ENCODE peak calls at places on chromosomes 12 and 14, in ten cellular contexts. Z, Y, X, K, S, A, E, V, T and F are unnamed samples.

GRCh38 chr12:10559241-10559640 is 53.6 kb downstream of the EIF2S3B start:
- DNase-seq in E (no peak), Z (no peak), T (no peak), K (no peak), Y (no peak), S (peak), X (no peak), A (no peak), V (no peak), F (no peak)

GRCh38 chr12:98355322-98355721 is 160.1 kb upstream of the TMPO start:
- DNase-seq in Y (no peak), T (no peak), E (peak), X (no peak), A (no peak), K (peak), V (no peak), S (no peak), Z (no peak), F (no peak)

GRCh38 chr12:74111688-74112360 is 425.8 kb upstream of the ATXN7L3B start:
- DNase-seq in Y (no peak), S (no peak), K (peak), A (no peak), E (no peak), Z (no peak), V (no peak), T (peak), X (no peak), F (no peak)

GRCh38 chr12:53624453-53624852 is 1.7 kb downstream of the ATF7 start:
- DNase-seq in A (no peak), K (peak), T (no peak), Z (no peak), S (no peak), V (no peak), Y (no peak), X (no peak), E (peak), F (no peak)

GRCh38 chr12:84627582-84627981 is 285.0 kb downstream of the SLC6A15 start:
- DNase-seq in K (no peak), T (no peak), S (no peak), A (no peak), Z (no peak), X (no peak), Y (no peak), V (no peak), E (no peak), F (no peak)

GRCh38 chr12:41142376-41142775 is 45.7 kb upstream of the PDZRN4 start:
- DNase-seq in V (no peak), X (no peak), Z (no peak), E (no peak), Y (no peak), S (no peak), K (no peak), A (no peak), T (no peak), F (no peak)

GRCh38 chr12:27821259-27821973 is 41.4 kb upstream of the MANSC4 start:
- DNase-seq in Y (peak), X (peak), T (no peak), V (no peak), K (peak), E (peak), A (peak), Z (no peak), S (peak), F (peak)

GRCh38 chr12:3896851-3897351 is 23.7 kb upstream of the PARP11 start:
- DNase-seq in E (no peak), V (no peak), A (no peak), Z (no peak), K (peak), S (no peak), T (no peak), Y (no peak), X (no peak), F (no peak)

GRCh38 chr12:127161466-127161865 is 1105.5 kb upstream of the TMEM132C start:
- DNase-seq in A (no peak), V (no peak), Y (no peak), E (no peak), Z (no peak), T (no peak), S (no peak), K (no peak), X (no peak), F (no peak)

GRCh38 chr14:94113490-94113889 is 3.0 kb downstream of the IFI27 start:
- DNase-seq in X (no peak), E (no peak), Z (no peak), S (no peak), K (peak), Y (peak), T (no peak), A (no peak), V (no peak), F (no peak)

GRCh38 chr14:62445570-62445969 is 599.7 kb downstream of the KCNH5 start:
- DNase-seq in E (no peak), V (no peak), Z (no peak), K (no peak), Y (no peak), X (no peak), A (no peak), S (no peak), T (no peak), F (no peak)

GRCh38 chr12:66726531-66726930 is 47.7 kb upstream of the GRIP1 start:
- DNase-seq in E (no peak), K (no peak), Y (no peak), A (peak), S (no peak), T (no peak), X (no peak), Z (no peak), V (no peak), F (no peak)

GRCh38 chr12:89479982-89480381 is 44.6 kb downstream of the GALNT4 start:
- DNase-seq in Z (no peak), X (no peak), Y (no peak), T (no peak), E (no peak), A (no peak), S (no peak), V (no peak), K (no peak), F (no peak)

GRCh38 chr12:6069452-6070093 is 54.9 kb downstream of the VWF start:
- DNase-seq in A (no peak), T (no peak), E (peak), K (peak), Y (no peak), Z (no peak), S (no peak), V (no peak), X (peak), F (peak)

GRCh38 chr14:99357151-99357550 is 85.2 kb upstream of the BCL11B start:
- DNase-seq in X (no peak), Z (no peak), S (no peak), A (no peak), T (no peak), E (no peak), K (no peak), Y (no peak), V (no peak), F (no peak)

GRCh38 chr14:60356921-60357550 is 108.0 kb downstream of the PPM1A start:
- DNase-seq in A (no peak), K (no peak), X (no peak), E (no peak), Y (no peak), Z (no peak), V (no peak), S (no peak), T (no peak), F (no peak)

GRCh38 chr12:84922721-84923120 is 10.1 kb upstream of the SLC6A15 start:
- DNase-seq in K (peak), Y (no peak), X (no peak), V (no peak), A (no peak), S (no peak), Z (no peak), E (peak), T (no peak), F (no peak)

GRCh38 chr12:79233341-79233761 is 368.8 kb downstream of the SYT1 start:
- DNase-seq in S (no peak), X (no peak), Y (no peak), A (no peak), Z (no peak), E (no peak), T (no peak), V (no peak), K (no peak), F (no peak)

GRCh38 chr14:24127673-24128072 is 2.8 kb upstream of the FITM1 start:
- DNase-seq in E (no peak), Y (no peak), V (no peak), K (no peak), A (no peak), T (no peak), X (no peak), Z (no peak), S (no peak), F (no peak)